ENCODE peak calls at places on chromosomes 6 and 20, in six cellular contexts. O, C, Y, R, H and M are unnamed samples.

GRCh38 chr6:47196113-47196512 is 113.6 kb downstream of the TNFRSF21 start:
- DNase-seq in H (no peak), Y (no peak), C (no peak), R (no peak), O (no peak), M (no peak)

GRCh38 chr20:46371656-46372055 is 34.8 kb downstream of the ELMO2 start:
- DNase-seq in R (no peak), O (no peak), Y (no peak), H (no peak), C (no peak), M (no peak)

GRCh38 chr6:20426177-20427082 is 24.8 kb downstream of the E2F3 start:
- DNase-seq in Y (no peak), R (no peak), C (no peak), H (no peak), O (no peak), M (no peak)

GRCh38 chr6:32692019-32692418 is 25.6 kb upstream of the HLA-DQB1 start:
- DNase-seq in Y (no peak), R (no peak), H (peak; percentile 35), O (no peak), C (peak; percentile 43), M (no peak)

GRCh38 chr20:62391165-62392076 is 4.5 kb downstream of the RPS21 start:
- DNase-seq in R (no peak), Y (peak; percentile 72), H (no peak), O (no peak), C (peak; percentile 64), M (no peak)

GRCh38 chr20:49187330-49188100 is 619 bp downstream of the STAU1 start:
- DNase-seq in R (no peak), O (no peak), C (peak; percentile 28), H (no peak), Y (no peak), M (peak; percentile 70)

GRCh38 chr6:125871365-125871764 is 80.6 kb downstream of the NCOA7 start:
- DNase-seq in Y (no peak), R (no peak), H (no peak), C (no peak), O (no peak), M (no peak)

GRCh38 chr6:137767465-137767864 is 99.6 kb upstream of the TNFAIP3 start:
- DNase-seq in H (no peak), R (no peak), C (no peak), Y (no peak), O (no peak), M (no peak)

GRCh38 chr6:118501816-118502568 is 46.1 kb upstream of the PLN start:
- DNase-seq in C (no peak), R (no peak), Y (no peak), H (no peak), O (no peak), M (no peak)

GRCh38 chr6:134464690-134465411 is 146.9 kb upstream of the SGK1 start:
- DNase-seq in Y (no peak), O (peak; percentile 15), R (no peak), H (no peak), C (no peak), M (no peak)

GRCh38 chr6:40410792-40411191 is 176.4 kb downstream of the LRFN2 start:
- DNase-seq in O (no peak), R (no peak), H (no peak), Y (no peak), C (no peak), M (peak; percentile 34)

GRCh38 chr20:47400685-47401084 is 44.2 kb upstream of the ZMYND8 start:
- DNase-seq in C (no peak), O (no peak), H (no peak), Y (no peak), R (no peak), M (no peak)

GRCh38 chr6:161415302-161415855 is 141.5 kb upstream of the AGPAT4 start:
- DNase-seq in R (no peak), H (no peak), O (no peak), C (no peak), Y (no peak), M (no peak)

GRCh38 chr6:35473075-35473848 is 5.1 kb downstream of the RPL10A start:
- DNase-seq in H (peak; percentile 54), C (no peak), R (no peak), O (no peak), Y (no peak), M (no peak)

GRCh38 chr6:65638047-65638831 is 68.8 kb downstream of the EYS start:
- DNase-seq in R (no peak), C (no peak), Y (peak; percentile 45), H (peak; percentile 45), O (no peak), M (no peak)

GRCh38 chr6:83792846-83793245 is 60.3 kb upstream of the RIPPLY2 start:
- DNase-seq in Y (no peak), C (no peak), R (no peak), O (no peak), H (no peak), M (no peak)

GRCh38 chr20:14470231-14470894 is 133.0 kb upstream of the FLRT3 start:
- DNase-seq in H (peak; percentile 66), O (no peak), R (no peak), C (peak; percentile 74), Y (no peak), M (no peak)

GRCh38 chr20:38044685-38045084 is 11.1 kb downstream of the RPRD1B start:
- DNase-seq in C (no peak), Y (no peak), H (no peak), R (no peak), O (no peak), M (no peak)

GRCh38 chr20:38034961-38035360 is 1.4 kb downstream of the RPRD1B start:
- DNase-seq in C (no peak), O (no peak), R (no peak), H (no peak), Y (no peak), M (no peak)

GRCh38 chr20:38043512-38044300 is 10.2 kb downstream of the RPRD1B start:
- DNase-seq in R (no peak), H (no peak), Y (no peak), C (no peak), O (peak; percentile 80), M (no peak)

DNA sequence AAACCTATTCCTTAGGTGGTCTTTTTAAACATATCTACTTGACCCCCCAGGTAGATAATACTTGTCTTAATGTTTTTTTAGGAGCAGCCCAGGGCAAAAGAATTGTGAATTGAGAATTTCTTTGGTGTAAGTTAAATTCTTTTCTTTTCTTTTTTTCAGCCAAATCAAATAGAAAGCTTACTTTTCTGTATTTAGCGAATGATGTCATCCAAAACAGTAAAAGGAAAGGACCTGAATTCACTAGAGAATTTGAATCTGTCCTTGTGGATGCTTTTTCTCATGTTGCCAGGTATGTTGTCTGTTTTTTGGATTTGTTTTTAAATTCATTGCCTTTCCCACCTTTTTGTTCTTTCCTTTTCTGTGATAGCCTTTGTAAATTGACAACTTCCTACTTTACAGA is 6.7 kb downstream of the RPRD1B start:
- DNase-seq in H (no peak), C (no peak), O (no peak), R (no peak), Y (no peak), M (no peak)
- H3K4me3 ChIP-seq in H (no peak overlapping the region), C (no peak overlapping the region), O (no peak overlapping the region), R (no peak overlapping the region), Y (no peak overlapping the region), M (no peak overlapping the region)

GRCh38 chr6:105428342-105428957 is 25.6 kb upstream of the PREP start:
- DNase-seq in H (peak; percentile 92), C (no peak), Y (no peak), O (no peak), R (no peak), M (no peak)
- TF ChIP-seq EP300 in H (peak; percentile 34), C (no peak), Y (no peak), O (no peak), R (no peak), M (no peak)

DNA sequence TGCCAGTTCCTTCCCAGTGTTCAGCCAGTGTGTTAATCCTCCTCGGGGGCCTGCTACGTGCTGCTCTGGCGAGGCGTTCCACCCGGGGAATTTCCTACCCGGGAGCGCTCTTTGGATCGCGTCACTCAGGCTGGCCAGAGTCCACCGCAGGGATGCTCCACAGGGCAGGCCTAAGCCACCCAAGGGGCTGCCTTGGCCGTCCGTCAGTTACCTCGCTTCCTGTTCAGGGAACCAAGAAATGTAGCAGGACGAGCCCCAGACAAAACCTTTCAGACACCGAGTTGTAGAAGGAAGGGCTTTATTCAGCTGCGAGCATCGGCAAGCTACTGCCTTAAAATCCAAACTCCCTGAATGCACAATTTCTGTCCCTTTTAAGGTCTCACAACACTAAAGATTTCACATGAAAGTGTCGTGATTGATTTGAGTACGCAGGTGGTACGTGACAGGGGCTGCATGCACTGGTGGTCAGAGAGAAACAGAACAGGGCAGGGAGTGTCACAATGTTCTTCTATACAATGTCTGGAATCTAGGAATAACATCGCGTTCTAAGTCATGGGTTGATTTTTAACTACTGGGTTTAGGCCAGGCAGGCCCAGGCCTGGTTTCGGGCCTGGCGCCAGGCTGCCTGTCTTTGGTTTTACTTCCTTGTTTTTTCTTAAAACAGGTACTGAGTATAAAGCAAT is 15.7 kb upstream of the POU5F1 start:
- DNase-seq in H (peak; percentile 75), C (peak; percentile 85), R (no peak), Y (peak; percentile 58), O (no peak), M (peak; percentile 79)
- H3K4me3 ChIP-seq in H (peak overlapping the region; percentile 70), C (peak overlapping the region; percentile 45), R (no peak overlapping the region), Y (peak overlapping the region; percentile 38), O (peak overlapping the region; percentile 60), M (no peak overlapping the region)

DNA sequence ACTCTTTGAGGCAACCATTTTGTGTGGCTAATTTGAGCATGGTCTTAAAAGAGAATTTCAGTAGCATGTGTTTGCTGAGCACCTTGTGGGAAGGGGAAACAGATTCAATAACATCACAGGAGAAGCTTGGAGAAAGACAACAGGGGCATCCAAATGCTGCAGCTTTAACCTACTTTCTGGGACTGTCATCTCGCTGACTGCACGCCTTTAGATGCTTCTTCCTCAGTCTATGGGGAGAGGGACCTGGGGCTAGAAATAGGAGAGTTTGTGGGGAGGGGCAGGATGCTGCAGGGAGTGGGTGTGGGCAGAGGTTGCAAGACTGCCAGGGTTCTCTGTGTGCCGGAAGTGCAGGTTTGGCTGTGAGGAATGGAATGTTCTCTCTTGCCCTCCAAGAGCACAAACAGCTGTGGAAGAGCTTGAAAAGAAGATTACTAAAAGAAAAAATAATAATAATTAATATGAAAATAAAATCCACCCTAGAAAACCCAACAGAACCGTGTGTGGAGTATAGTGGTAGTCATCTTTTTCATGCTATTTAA is 93.2 kb downstream of the FOXO3 start:
- DNase-seq in H (no peak), C (peak; percentile 57), R (peak; percentile 72), O (no peak), Y (no peak), M (peak; percentile 85)
- TF ChIP-seq EP300 in H (no peak), C (peak; percentile 64), R (no peak), O (no peak), Y (no peak), M (peak; percentile 64)

GRCh38 chr20:36237477-36237876 is 1.2 kb downstream of the AAR2 start:
- DNase-seq in O (no peak), Y (no peak), R (no peak), H (no peak), C (no peak), M (peak; percentile 27)
- H3K4me3 ChIP-seq in O (peak overlapping the region; percentile 96), Y (peak overlapping the region; percentile 63), R (peak overlapping the region; percentile 91), H (peak overlapping the region; percentile 89), C (peak overlapping the region; percentile 91), M (peak overlapping the region; percentile 59)

GRCh38 chr20:19976595-19977372 is 40.4 kb upstream of the NAA20 start:
- DNase-seq in O (peak; percentile 79), C (peak; percentile 62), H (peak; percentile 90), R (peak; percentile 62), Y (peak; percentile 85), M (peak; percentile 84)
- TF ChIP-seq EP300 in O (peak; percentile 20), C (no peak), H (peak; percentile 40), R (no peak), Y (no peak), M (no peak)